ENCODE peak calls at places on chromosomes 12 and 14, in ten cellular contexts. Y, D, M, O, I, N, Q, Z, J and K are unnamed samples.

GRCh38 chr12:3042394-3042793 is 34.8 kb upstream of the TSPAN9 start:
- DNase-seq in Q (no peak), O (no peak), Y (no peak), Z (no peak), M (no peak), I (no peak), N (no peak), J (no peak), D (no peak), K (peak)

GRCh38 chr14:47366006-47366405 is 309.4 kb downstream of the MDGA2 start:
- DNase-seq in Q (no peak), O (no peak), J (no peak), D (no peak), I (no peak), M (no peak), N (no peak), Z (no peak), Y (no peak), K (no peak)

GRCh38 chr14:70448633-70449032 is 3.3 kb upstream of the ADAM21 start:
- DNase-seq in I (peak), Z (peak), O (peak), N (no peak), Y (no peak), J (no peak), D (peak), M (no peak), Q (no peak), K (no peak)

GRCh38 chr12:52050116-52050770 is 999 bp upstream of the NR4A1 start:
- DNase-seq in O (no peak), M (no peak), Y (peak), J (peak), I (no peak), D (peak), Q (no peak), N (no peak), Z (peak), K (no peak)

GRCh38 chr14:79596531-79596930 is 614.8 kb downstream of the DIO2 start:
- DNase-seq in J (no peak), O (peak), D (no peak), I (no peak), Z (peak), Q (no peak), M (no peak), N (no peak), Y (no peak), K (no peak)

GRCh38 chr12:130482448-130482847 is 144.8 kb downstream of the PIWIL1 start:
- DNase-seq in M (no peak), I (no peak), N (no peak), O (no peak), Q (no peak), Y (no peak), D (no peak), J (no peak), Z (no peak), K (no peak)

GRCh38 chr12:124457287-124458219 is 109.9 kb downstream of the NCOR2 start:
- DNase-seq in N (peak), Q (peak), M (peak), Z (peak), I (no peak), Y (peak), J (peak), O (peak), D (peak), K (peak)

GRCh38 chr14:69259531-69260245 is at the start of gene GALNT16:
- DNase-seq in D (peak), M (peak), J (peak), Z (no peak), Q (peak), N (no peak), Y (no peak), I (no peak), O (no peak), K (no peak)

GRCh38 chr14:68894802-68895201 is 84.3 kb downstream of the ACTN1 start:
- DNase-seq in D (no peak), M (no peak), Y (no peak), I (peak), N (no peak), J (no peak), O (peak), Q (no peak), Z (peak), K (no peak)

GRCh38 chr12:449203-449602 is 10.5 kb upstream of the B4GALNT3 start:
- DNase-seq in Z (no peak), Y (no peak), J (no peak), M (no peak), N (no peak), D (no peak), Q (no peak), O (no peak), I (no peak), K (no peak)

GRCh38 chr12:455821-456220 is 3.9 kb upstream of the B4GALNT3 start:
- DNase-seq in O (no peak), D (peak), M (no peak), Z (no peak), Q (no peak), N (no peak), J (no peak), I (no peak), Y (no peak), K (no peak)

GRCh38 chr12:457676-458075 is 2.1 kb upstream of the B4GALNT3 start:
- DNase-seq in Z (no peak), M (peak), Q (no peak), N (no peak), D (peak), I (no peak), J (no peak), Y (no peak), O (no peak), K (no peak)

GRCh38 chr12:450438-450837 is 9.3 kb upstream of the B4GALNT3 start:
- DNase-seq in Y (no peak), N (no peak), J (peak), Q (no peak), I (no peak), O (no peak), Z (no peak), M (no peak), D (no peak), K (no peak)

GRCh38 chr12:452667-453210 is 7.0 kb upstream of the B4GALNT3 start:
- DNase-seq in M (peak), Y (no peak), Q (peak), I (no peak), O (no peak), N (no peak), D (peak), J (peak), Z (no peak), K (peak)
- TF ChIP-seq CTCF in M (peak), Y (no peak), Q (peak), I (no peak), O (no peak), N (no peak), D (no peak), J (no peak), Z (no peak), K (no peak)

GRCh38 chr12:22631863-22632463 is 7.0 kb downstream of the ETNK1 start:
- DNase-seq in J (no peak), I (peak), D (no peak), O (no peak), Q (no peak), Y (no peak), N (no peak), Z (peak), M (peak), K (no peak)
- TF ChIP-seq CTCF in J (no peak), I (peak), D (peak), O (peak), Q (no peak), Y (no peak), N (peak), Z (no peak), M (peak), K (no peak)

GRCh38 chr12:49763006-49763591 is 21.7 kb downstream of the TMBIM6 start:
- DNase-seq in Q (peak), N (peak), M (peak), Z (peak), I (no peak), Y (peak), O (peak), D (peak), J (peak), K (peak)

GRCh38 chr12:49766115-49766455 is 24.7 kb downstream of the TMBIM6 start:
- DNase-seq in D (no peak), Q (no peak), Z (no peak), M (no peak), O (no peak), Y (peak), N (no peak), I (no peak), J (no peak), K (no peak)

GRCh38 chr12:49764126-49764525 is 22.8 kb downstream of the TMBIM6 start:
- DNase-seq in Y (peak), I (no peak), J (no peak), Z (no peak), N (no peak), Q (no peak), M (no peak), D (no peak), O (no peak), K (no peak)

GRCh38 chr12:49762468-49762847 is 21.1 kb downstream of the TMBIM6 start:
- DNase-seq in Q (no peak), O (no peak), D (no peak), M (no peak), I (no peak), N (no peak), Y (peak), Z (no peak), J (no peak), K (no peak)

GRCh38 chr12:49767333-49767732 is 26.0 kb downstream of the TMBIM6 start:
- DNase-seq in J (no peak), Z (no peak), Y (peak), N (no peak), I (no peak), Q (no peak), M (no peak), D (no peak), O (peak), K (no peak)
- TF ChIP-seq CTCF in J (no peak), Z (no peak), Y (no peak), N (no peak), I (no peak), Q (no peak), M (no peak), D (no peak), O (no peak), K (no peak)

GRCh38 chr12:89166525-89166934 is 185.8 kb downstream of the DUSP6 start:
- DNase-seq in D (no peak), O (peak), Q (peak), Z (peak), Y (no peak), J (no peak), N (no peak), M (peak), I (peak), K (no peak)

GRCh38 chr12:89160716-89161123 is 191.6 kb downstream of the DUSP6 start:
- DNase-seq in I (peak), N (peak), Z (peak), Y (peak), D (peak), O (peak), J (no peak), Q (no peak), M (no peak), K (peak)

GRCh38 chr12:89163918-89164317 is 188.4 kb downstream of the DUSP6 start:
- DNase-seq in J (no peak), Z (no peak), Q (no peak), D (no peak), I (peak), N (no peak), Y (no peak), O (no peak), M (no peak), K (no peak)

GRCh38 chr12:89161553-89161952 is 190.7 kb downstream of the DUSP6 start:
- DNase-seq in D (no peak), M (no peak), N (no peak), Y (no peak), I (peak), Q (no peak), J (no peak), Z (no peak), O (no peak), K (peak)

DNA sequence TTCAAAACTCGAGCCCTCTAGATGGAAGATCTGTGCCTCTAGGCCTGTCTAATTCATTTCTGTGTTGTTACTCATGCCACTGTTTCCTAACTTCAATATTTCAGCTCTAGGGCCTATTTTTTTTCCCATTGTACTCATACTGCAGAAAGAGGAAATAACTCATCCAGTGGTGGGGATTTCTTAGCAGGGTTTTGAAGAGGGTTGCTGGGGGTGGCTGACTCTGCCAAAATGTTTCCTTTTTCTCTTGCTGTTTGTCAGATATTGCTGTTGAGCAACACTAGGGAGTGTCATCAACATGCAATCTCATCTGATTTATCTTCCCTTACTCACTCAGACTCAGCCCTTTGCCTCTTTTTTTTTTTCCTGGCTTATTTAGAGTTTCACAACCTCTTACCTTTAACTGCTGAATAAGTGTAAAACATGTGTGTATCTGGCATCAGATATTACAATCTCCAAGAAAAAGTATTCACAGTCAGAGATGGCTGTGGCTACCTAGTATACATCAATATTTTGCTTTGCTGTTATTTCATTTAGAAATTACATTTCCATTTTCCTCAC is 189.5 kb downstream of the DUSP6 start:
- DNase-seq in I (peak), N (peak), O (peak), Y (peak), M (peak), D (peak), Z (peak), Q (no peak), J (peak), K (peak)
- TF ChIP-seq CTCF in I (no peak), N (no peak), O (no peak), Y (no peak), M (no peak), D (no peak), Z (no peak), Q (no peak), J (no peak), K (no peak)

GRCh38 chr12:81888341-81888740 is 129.2 kb upstream of the PPFIA2 start:
- DNase-seq in O (no peak), D (no peak), Z (no peak), I (no peak), N (no peak), Y (no peak), Q (no peak), M (no peak), J (no peak), K (no peak)

DNA sequence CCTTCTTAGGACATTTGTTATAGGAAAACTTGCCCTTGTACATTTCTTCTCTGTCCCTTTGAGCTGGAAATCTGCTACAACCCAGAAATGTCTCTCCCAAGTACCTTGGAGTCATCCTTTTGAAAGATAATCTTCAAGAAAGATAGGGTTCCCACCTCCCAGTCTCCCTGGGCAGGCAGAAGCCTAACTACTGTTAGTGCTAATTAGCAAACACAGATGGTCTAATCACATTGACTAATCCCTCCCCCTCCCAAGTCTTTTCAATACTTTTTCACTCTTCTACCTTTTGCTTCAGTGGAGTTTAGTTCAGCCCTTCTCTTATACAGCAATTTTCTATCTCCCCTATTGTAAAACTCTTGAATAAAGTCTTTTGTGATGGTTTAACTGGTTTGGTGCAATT is 129.8 kb upstream of the PPFIA2 start:
- DNase-seq in O (no peak), Q (no peak), N (no peak), D (no peak), I (no peak), Y (no peak), J (no peak), Z (no peak), M (no peak), K (no peak)
- TF ChIP-seq CTCF in O (no peak), Q (no peak), N (no peak), D (no peak), I (no peak), Y (no peak), J (no peak), Z (no peak), M (no peak), K (no peak)

GRCh38 chr14:93057586-93058280 is 58.0 kb downstream of the ITPK1 start:
- DNase-seq in N (no peak), Y (no peak), J (no peak), I (no peak), Z (no peak), O (no peak), D (no peak), Q (no peak), M (no peak), K (no peak)
- TF ChIP-seq CTCF in N (no peak), Y (no peak), J (no peak), I (no peak), Z (no peak), O (no peak), D (no peak), Q (no peak), M (no peak), K (no peak)